ENCODE peak calls at places on chromosomes 3 and 15, in ten cellular contexts. J, X, P, Z, U, E, W, R, Y and S are unnamed samples.

GRCh38 chr3:40580494-40581091 is 55.8 kb downstream of the ZNF621 start:
- DNase-seq in J (peak), U (peak), Y (peak), Z (peak), X (peak), E (peak), W (peak), P (peak), R (peak), S (peak)

GRCh38 chr15:70320077-70320830 is 222.5 kb upstream of the TLE3 start:
- DNase-seq in P (no peak), X (no peak), J (no peak), Y (no peak), E (no peak), R (no peak), U (no peak), W (peak), Z (no peak), S (no peak)

GRCh38 chr3:133805384-133805701 is 272 bp upstream of the SRPRB start:
- DNase-seq in E (no peak), J (no peak), Z (no peak), R (peak), U (no peak), P (no peak), W (no peak), Y (peak), X (no peak), S (no peak)

GRCh38 chr3:65785065-65785645 is 253.6 kb downstream of the MAGI1 start:
- DNase-seq in W (no peak), Y (peak), E (peak), U (no peak), J (peak), Z (peak), X (peak), P (peak), R (peak), S (no peak)

GRCh38 chr3:29914861-29915524 is 634.1 kb downstream of the RBMS3 start:
- DNase-seq in R (peak), X (no peak), W (no peak), J (no peak), Y (no peak), U (no peak), P (peak), Z (no peak), E (no peak), S (no peak)

GRCh38 chr3:111603679-111604643 is 8.8 kb upstream of the ZBED2 start:
- DNase-seq in W (no peak), Y (no peak), P (no peak), X (no peak), J (no peak), Z (no peak), R (no peak), U (no peak), E (no peak), S (no peak)

GRCh38 chr3:169075710-169076109 is 587.8 kb downstream of the MECOM start:
- DNase-seq in E (no peak), U (no peak), X (no peak), W (no peak), J (no peak), P (no peak), Z (no peak), R (no peak), Y (no peak), S (no peak)

GRCh38 chr15:70512772-70513362 is 250.5 kb downstream of the UACA start:
- DNase-seq in X (peak), J (no peak), W (peak), R (peak), U (no peak), E (peak), Y (no peak), Z (peak), P (peak), S (no peak)

GRCh38 chr3:4864503-4864902 is 114.7 kb upstream of the BHLHE40 start:
- DNase-seq in P (no peak), Z (no peak), E (no peak), J (no peak), X (no peak), W (no peak), Y (no peak), U (no peak), R (peak), S (no peak)

GRCh38 chr3:20622304-20622703 is 436.3 kb upstream of the SGO1 start:
- DNase-seq in R (peak), J (no peak), X (no peak), U (no peak), P (peak), W (no peak), Z (no peak), E (no peak), Y (no peak), S (no peak)
- TF ChIP-seq CTCF in R (no peak), J (no peak), X (no peak), U (no peak), P (no peak), W (no peak), Z (no peak), E (no peak), Y (no peak), S (no peak)

DNA sequence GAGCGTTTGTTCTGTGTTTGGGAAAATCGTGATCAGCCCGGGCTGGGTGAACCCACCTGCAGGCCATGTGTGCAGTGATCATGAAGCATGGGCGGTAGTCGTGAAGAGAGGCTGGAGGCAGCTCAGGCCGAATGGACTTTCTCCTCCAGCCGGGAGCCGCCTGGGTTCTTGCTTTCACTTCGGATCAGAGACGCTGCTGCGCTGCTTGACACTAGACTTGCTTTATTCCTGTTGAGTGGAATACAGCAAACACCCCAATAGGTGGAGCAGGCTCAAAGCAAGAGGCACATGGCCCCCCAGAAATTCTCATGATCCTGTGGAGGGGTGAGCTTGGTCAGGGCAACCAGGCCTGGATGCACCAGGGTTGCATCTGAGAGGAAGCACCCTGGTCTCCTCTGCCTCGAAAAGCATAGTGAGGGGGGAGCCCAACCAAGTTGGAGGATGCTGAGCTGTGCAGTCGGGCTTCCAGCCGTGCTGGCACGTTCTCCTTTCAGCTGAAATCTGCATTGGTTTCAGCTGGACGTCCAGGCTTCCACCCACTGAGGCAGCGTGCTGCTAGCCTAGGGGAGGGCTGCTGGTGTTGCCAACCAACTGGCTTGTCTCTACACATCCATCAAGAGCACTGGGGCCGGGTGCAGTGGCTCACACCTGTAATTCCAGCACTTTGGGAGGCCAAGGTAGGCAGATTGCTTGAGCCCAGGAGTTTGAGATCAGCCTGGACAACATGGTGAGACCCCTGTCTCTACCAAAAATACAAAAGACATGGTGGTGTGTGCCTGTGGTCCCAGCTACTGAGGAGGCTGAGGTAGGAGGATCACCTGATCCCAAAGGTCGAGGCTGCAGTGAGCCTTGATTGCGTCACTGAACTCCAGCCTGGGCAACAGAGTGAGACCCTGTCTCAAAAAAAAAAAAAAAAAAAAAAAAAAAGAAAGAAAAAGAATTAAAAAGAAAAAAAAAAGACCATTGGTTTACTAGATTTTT is 2.8 kb upstream of the NRROS start:
- DNase-seq in P (no peak), U (no peak), J (no peak), R (no peak), E (no peak), X (no peak), Y (no peak), Z (no peak), W (no peak), S (no peak)
- TF ChIP-seq CTCF in P (no peak), U (no peak), J (no peak), R (no peak), E (no peak), X (no peak), Y (no peak), Z (no peak), W (no peak), S (no peak)

GRCh38 chr3:149753717-149754116 is 1.4 kb upstream of the COMMD2 start:
- DNase-seq in J (no peak), Z (no peak), X (no peak), U (no peak), W (no peak), R (no peak), P (no peak), E (no peak), Y (no peak), S (no peak)

GRCh38 chr3:149751551-149751950 is 738 bp downstream of the COMMD2 start:
- DNase-seq in X (no peak), U (no peak), P (no peak), E (no peak), Y (no peak), Z (no peak), R (no peak), J (no peak), W (no peak), S (no peak)

GRCh38 chr3:149752788-149753136 is 473 bp upstream of the COMMD2 start:
- DNase-seq in W (no peak), R (no peak), J (no peak), X (no peak), Y (no peak), E (no peak), U (no peak), Z (no peak), P (no peak), S (no peak)

GRCh38 chr3:149752051-149752787 is at the start of gene COMMD2:
- DNase-seq in P (peak), Z (peak), U (peak), X (peak), E (peak), R (peak), J (peak), Y (peak), W (peak), S (peak)
- TF ChIP-seq CTCF in P (peak), Z (no peak), U (peak), X (peak), E (peak), R (peak), J (peak), Y (peak), W (no peak), S (peak)

DNA sequence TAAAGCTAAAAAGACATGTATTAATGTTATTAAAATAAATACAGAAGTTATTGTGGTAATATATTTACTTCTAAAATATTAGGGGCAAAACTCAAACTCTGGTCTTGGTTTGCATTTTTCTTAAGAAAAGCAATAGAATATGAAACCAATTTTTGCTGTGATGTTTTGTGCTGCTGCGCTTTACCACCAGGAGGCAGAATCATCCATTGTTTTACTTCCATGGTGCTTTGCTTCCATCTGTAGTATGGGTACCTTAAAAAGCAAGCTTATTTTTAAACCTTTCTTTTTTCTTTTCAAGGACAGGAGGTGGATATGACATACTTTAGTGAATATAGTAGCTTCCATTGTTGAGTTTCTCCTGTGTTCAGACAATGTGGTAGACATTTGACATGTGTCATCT is 46.6 kb upstream of the MRPL3 start:
- DNase-seq in P (peak), E (peak), Y (no peak), U (no peak), R (peak), Z (no peak), W (no peak), J (no peak), X (no peak), S (no peak)
- TF ChIP-seq CTCF in P (peak), E (peak), Y (peak), U (no peak), R (peak), Z (peak), W (no peak), J (peak), X (peak), S (peak)

DNA sequence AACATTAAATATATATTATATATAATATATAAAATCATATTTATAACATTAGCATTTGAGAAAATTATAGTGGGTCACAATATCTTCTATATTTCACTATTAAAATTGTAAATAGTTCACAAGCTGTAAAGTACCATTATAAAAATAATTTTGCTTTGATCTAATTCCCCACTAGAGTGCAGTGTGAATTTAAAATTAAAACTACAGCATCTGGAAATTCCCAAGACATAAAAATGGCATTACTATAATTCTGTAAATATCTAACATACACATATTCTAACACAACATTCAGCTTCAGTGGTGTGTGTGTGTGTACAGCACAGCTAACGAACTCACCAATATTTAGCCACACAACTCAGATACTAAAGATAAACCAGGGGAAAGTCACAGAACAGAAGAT is 424.9 kb upstream of the ZNF385D start:
- DNase-seq in Z (no peak), Y (no peak), U (no peak), R (no peak), W (no peak), X (no peak), E (no peak), P (peak), J (no peak), S (no peak)
- TF ChIP-seq CTCF in Z (peak), Y (no peak), U (no peak), R (no peak), W (no peak), X (no peak), E (no peak), P (peak), J (no peak), S (peak)